ENCODE peak calls at places on chromosomes 3 and 15, in eight cellular contexts. E, L, Q, G, U, Y, N and O are unnamed samples.

GRCh38 chr15:40846846-40847224 is 3.0 kb downstream of the SPINT1 start:
- DNase-seq in E (no peak), L (no peak), Q (no peak), G (no peak), U (no peak), Y (no peak), N (no peak), O (no peak)

GRCh38 chr15:24986653-24987052 is 31.9 kb downstream of the SNRPN start:
- DNase-seq in E (no peak), L (no peak), Q (no peak), G (no peak), U (no peak), Y (no peak), N (no peak), O (no peak)

GRCh38 chr15:99486371-99487336 is 79.1 kb upstream of the MEF2A start:
- DNase-seq in E (peak; percentile 74), L (peak; percentile 10), Q (peak; percentile 89), G (peak; percentile 84), U (peak; percentile 88), Y (no peak), N (peak; percentile 45), O (peak; percentile 82)

GRCh38 chr15:98650871-98651481 is 2.6 kb downstream of the IGF1R start:
- DNase-seq in E (peak; percentile 48), L (no peak), Q (no peak), G (no peak), U (no peak), Y (no peak), N (no peak), O (no peak)

GRCh38 chr15:73522011-73522410 is 79.0 kb downstream of the REC114 start:
- DNase-seq in E (no peak), L (no peak), Q (no peak), G (no peak), U (no peak), Y (no peak), N (no peak), O (no peak)

GRCh38 chr15:25965326-25965725 is 102.2 kb upstream of the ATP10A start:
- DNase-seq in E (no peak), L (no peak), Q (no peak), G (no peak), U (no peak), Y (no peak), N (no peak), O (no peak)

GRCh38 chr3:143170676-143171075 is 51.1 kb downstream of the CHST2 start:
- DNase-seq in E (no peak), L (no peak), Q (no peak), G (no peak), U (no peak), Y (no peak), N (no peak), O (no peak)

GRCh38 chr3:101865751-101866509 is 16.6 kb downstream of the NFKBIZ start:
- DNase-seq in E (no peak), L (peak; percentile 12), Q (no peak), G (no peak), U (no peak), Y (no peak), N (no peak), O (no peak)

GRCh38 chr3:17631617-17632016 is 110.8 kb downstream of the TBC1D5 start:
- DNase-seq in E (no peak), L (no peak), Q (no peak), G (no peak), U (no peak), Y (no peak), N (no peak), O (no peak)

GRCh38 chr3:197333901-197334639 is 35.7 kb upstream of the DLG1 start:
- DNase-seq in E (no peak), L (no peak), Q (no peak), G (peak; percentile 57), U (no peak), Y (no peak), N (no peak), O (no peak)

GRCh38 chr3:197328198-197328597 is 29.8 kb upstream of the DLG1 start:
- DNase-seq in E (no peak), L (no peak), Q (no peak), G (no peak), U (no peak), Y (no peak), N (no peak), O (no peak)

GRCh38 chr3:197329382-197329781 is 31.0 kb upstream of the DLG1 start:
- DNase-seq in E (no peak), L (no peak), Q (no peak), G (no peak), U (no peak), Y (no peak), N (no peak), O (no peak)

GRCh38 chr3:197327701-197328100 is 29.3 kb upstream of the DLG1 start:
- DNase-seq in E (no peak), L (no peak), Q (no peak), G (no peak), U (no peak), Y (no peak), N (no peak), O (no peak)

GRCh38 chr3:197331131-197331530 is 32.7 kb upstream of the DLG1 start:
- DNase-seq in E (no peak), L (peak; percentile 27), Q (no peak), G (no peak), U (no peak), Y (no peak), N (no peak), O (no peak)
- TF ChIP-seq CTCF in E (no peak), L (no peak), Q (no peak), G (no peak), U (no peak), Y (no peak), N (no peak), O (no peak)

GRCh38 chr15:72516734-72517133 is 42.6 kb downstream of the ARIH1 start:
- DNase-seq in E (no peak), L (no peak), Q (no peak), G (no peak), U (no peak), Y (peak; percentile 0), N (no peak), O (no peak)
- H3K4me3 ChIP-seq in E (no peak overlapping the region), L (no peak overlapping the region), Q (no peak overlapping the region), G (no peak overlapping the region), U (no peak overlapping the region), Y (no peak overlapping the region), N (no peak overlapping the region), O (no peak overlapping the region)

DNA sequence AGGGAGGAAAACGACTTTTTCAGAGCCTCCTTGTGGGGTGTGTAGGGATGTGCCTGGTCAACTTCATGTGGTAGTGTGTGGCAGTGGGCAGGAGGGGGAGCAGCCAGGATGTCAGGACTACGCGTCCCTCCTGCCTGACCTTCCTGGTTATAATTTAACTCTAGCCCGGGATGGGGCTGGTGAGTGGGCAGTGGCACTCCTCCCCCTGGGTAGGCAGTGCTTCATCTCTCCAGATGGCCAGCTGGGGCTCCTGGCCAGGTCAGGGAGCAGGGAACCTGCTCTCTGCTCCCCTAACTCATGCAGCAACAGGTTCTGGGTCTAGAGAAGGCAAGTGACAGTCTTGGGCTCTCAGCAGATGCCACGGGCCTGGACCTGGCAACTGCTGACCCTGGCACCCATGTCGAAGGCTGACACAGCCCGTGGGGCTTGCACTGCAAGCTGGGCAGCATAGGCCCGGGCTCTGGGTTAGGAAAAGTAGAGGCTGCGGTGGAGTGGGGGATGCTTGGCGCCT is 2.6 kb downstream of the ITIH4 start:
- DNase-seq in E (no peak), L (no peak), Q (no peak), G (no peak), U (no peak), Y (no peak), N (no peak), O (no peak)
- TF ChIP-seq CTCF in E (no peak), L (no peak), Q (no peak), G (no peak), U (no peak), Y (no peak), N (no peak), O (no peak)

GRCh38 chr3:193743702-193744047 is 150.7 kb downstream of the OPA1 start:
- DNase-seq in E (no peak), L (no peak), Q (no peak), G (no peak), U (no peak), Y (no peak), N (no peak), O (no peak)
- H3K4me3 ChIP-seq in E (no peak overlapping the region), L (no peak overlapping the region), Q (no peak overlapping the region), G (no peak overlapping the region), U (no peak overlapping the region), Y (no peak overlapping the region), N (no peak overlapping the region), O (no peak overlapping the region)

DNA sequence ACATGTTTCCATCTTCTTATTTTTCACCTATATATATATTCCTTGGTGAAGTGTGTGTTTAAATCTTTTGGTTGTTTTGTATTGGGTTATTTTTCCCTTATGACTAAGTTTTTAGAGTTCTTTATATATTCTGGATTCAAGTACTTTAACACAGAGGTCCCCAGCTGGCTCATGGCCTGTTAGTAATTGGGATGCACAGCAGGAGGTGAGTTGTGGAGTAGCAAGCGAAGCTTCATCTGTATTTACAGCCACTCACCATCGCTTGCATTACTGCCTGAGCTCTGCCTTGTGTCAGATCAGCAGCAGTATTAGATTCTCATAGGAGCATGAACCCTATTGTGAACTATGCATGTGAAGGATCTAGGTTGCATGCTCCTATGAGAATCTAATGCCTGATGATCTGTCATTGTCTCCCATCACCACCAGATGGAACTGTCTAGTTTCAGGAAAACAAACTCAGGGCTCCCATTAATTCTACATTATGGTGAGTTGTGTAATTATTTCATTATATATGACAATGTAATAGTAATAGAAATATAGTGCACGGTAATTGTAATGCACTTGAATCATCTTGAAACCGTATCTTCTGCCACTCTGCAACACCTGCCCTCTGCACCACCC is 151.6 kb downstream of the RSRC1 start:
- DNase-seq in E (no peak), L (no peak), Q (no peak), G (no peak), U (no peak), Y (no peak), N (no peak), O (no peak)
- TF ChIP-seq CTCF in E (no peak), L (no peak), Q (no peak), G (no peak), U (no peak), Y (no peak), N (no peak), O (no peak)

GRCh38 chr3:88321696-88322095 is 171.9 kb downstream of the C3orf38 start:
- DNase-seq in E (no peak), L (no peak), Q (no peak), G (no peak), U (no peak), Y (no peak), N (no peak), O (no peak)
- H3K4me3 ChIP-seq in E (no peak overlapping the region), L (no peak overlapping the region), Q (no peak overlapping the region), G (no peak overlapping the region), U (no peak overlapping the region), Y (no peak overlapping the region), N (no peak overlapping the region), O (no peak overlapping the region)

DNA sequence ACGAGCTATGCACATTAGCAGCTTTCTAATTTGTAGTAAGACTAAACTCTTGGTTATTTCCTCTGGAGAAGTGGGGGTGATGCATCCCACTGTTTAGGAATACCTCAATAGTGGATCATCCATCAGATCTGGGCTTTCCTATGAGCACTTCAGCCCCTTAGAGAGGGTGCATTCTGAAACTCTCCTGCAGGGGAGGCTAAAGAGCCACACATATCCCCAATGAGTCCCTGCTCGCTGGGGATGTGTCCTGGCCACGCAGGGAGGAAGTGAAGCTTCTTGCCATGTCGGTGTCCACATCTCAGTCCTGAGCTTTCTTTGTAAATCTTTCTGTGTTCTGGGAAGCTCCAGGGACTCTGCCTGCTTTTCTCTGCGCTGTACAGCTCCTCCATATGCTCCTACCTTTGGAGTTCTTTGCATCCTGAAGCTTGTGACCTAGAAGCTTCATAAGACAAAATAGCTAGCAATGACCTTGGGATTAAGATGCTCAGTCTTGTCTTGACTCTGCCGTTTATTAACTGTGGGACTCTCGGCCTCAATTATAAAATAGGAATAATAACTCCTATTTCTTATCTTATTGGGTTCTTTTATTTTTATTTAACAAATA is 28.3 kb upstream of the MASP1 start:
- DNase-seq in E (peak; percentile 68), L (peak; percentile 65), Q (no peak), G (peak; percentile 69), U (peak; percentile 81), Y (peak; percentile 26), N (peak; percentile 41), O (peak; percentile 84)
- TF ChIP-seq CTCF in E (peak; percentile 61), L (peak; percentile 84), Q (peak; percentile 56), G (peak; percentile 87), U (peak; percentile 93), Y (peak; percentile 97), N (peak; percentile 88), O (peak; percentile 86)